ENCODE peak calls at places on chromosomes 4 and X, in nine cellular contexts. V is ascending aorta, G is cardiac muscle cell, L is GM23338, W is coronary artery, K is AG04450, Q is transverse colon, Y is stomach, F is left lung. P is an unnamed sample.

GRCh38 chrX:130702867-130703707 is 199.9 kb downstream of the ENOX2 start:
- DNase-seq in F (no peak), L (no peak), K (no peak), W (no peak), Y (no peak), V (no peak), Q (no peak), G (no peak), P (no peak)

GRCh38 chrX:107708762-107709161 is 66.8 kb downstream of the TSC22D3 start:
- DNase-seq in L (no peak), V (no peak), K (peak; percentile 32), G (no peak), W (peak; percentile 69), Y (no peak), F (no peak), Q (no peak), P (no peak)

GRCh38 chr4:21888195-21888976 is 60.2 kb downstream of the KCNIP4 start:
- DNase-seq in K (peak; percentile 55), G (peak; percentile 62), Q (no peak), F (no peak), W (no peak), V (no peak), Y (no peak), L (no peak), P (no peak)

GRCh38 chr4:48902266-48902665 is 4.3 kb downstream of the OCIAD2 start:
- DNase-seq in G (peak; percentile 10), V (no peak), F (no peak), Y (peak; percentile 50), K (no peak), Q (peak; percentile 36), L (no peak), W (no peak), P (no peak)

GRCh38 chr4:38612996-38613395 is 51.0 kb upstream of the KLF3 start:
- DNase-seq in F (no peak), Q (no peak), V (no peak), G (peak; percentile 29), K (no peak), L (no peak), W (no peak), Y (no peak), P (no peak)

GRCh38 chr4:15004701-15005301 is 2.5 kb downstream of the CPEB2 start:
- DNase-seq in L (peak; percentile 80), Q (peak; percentile 91), Y (peak; percentile 93), G (peak; percentile 81), V (peak; percentile 53), K (peak; percentile 3), F (peak; percentile 97), W (peak; percentile 91), P (peak; percentile 86)

GRCh38 chr4:11503166-11503565 is 74.5 kb upstream of the HS3ST1 start:
- DNase-seq in V (no peak), F (no peak), K (no peak), L (no peak), W (no peak), Q (no peak), G (no peak), Y (peak; percentile 32), P (no peak)

GRCh38 chr4:139682309-139683210 is 16.9 kb downstream of the MGST2 start:
- DNase-seq in G (peak; percentile 62), Y (no peak), Q (no peak), K (no peak), F (no peak), W (no peak), L (no peak), V (no peak), P (no peak)

GRCh38 chrX:48645669-48646068 is 37.9 kb upstream of the WAS start:
- DNase-seq in V (no peak), F (no peak), K (no peak), W (no peak), Y (no peak), Q (no peak), G (no peak), L (no peak), P (no peak)

GRCh38 chr4:94403735-94404134 is 48.0 kb upstream of the PDLIM5 start:
- DNase-seq in Q (no peak), W (no peak), F (no peak), K (no peak), V (no peak), G (no peak), L (no peak), Y (no peak), P (no peak)

GRCh38 chr4:103002551-103002950 is 17.0 kb downstream of the SLC9B1 start:
- DNase-seq in G (peak; percentile 39), K (no peak), Q (no peak), L (no peak), V (no peak), Y (no peak), F (no peak), W (no peak), P (no peak)

GRCh38 chr4:74764119-74764518 is 30.2 kb downstream of the BTC start:
- DNase-seq in V (no peak), W (no peak), Y (no peak), G (no peak), L (no peak), Q (no peak), K (no peak), F (no peak), P (no peak)

GRCh38 chrX:68940601-68941000 is 111.8 kb downstream of the EFNB1 start:
- DNase-seq in Q (peak; percentile 2), W (peak; percentile 57), L (no peak), V (no peak), G (no peak), F (no peak), Y (no peak), K (no peak), P (no peak)

GRCh38 chr4:4574792-4575191 is 32.9 kb upstream of the STX18 start:
- DNase-seq in Y (no peak), V (no peak), K (no peak), Q (peak; percentile 47), W (no peak), L (peak; percentile 23), F (no peak), G (peak; percentile 98), P (peak; percentile 61)

GRCh38 chrX:455199-455598 is 68.5 kb upstream of the PPP2R3B start:
- DNase-seq in G (no peak), Y (no peak), V (no peak), W (no peak), F (no peak), K (no peak), Q (no peak), L (no peak), P (no peak)

DNA sequence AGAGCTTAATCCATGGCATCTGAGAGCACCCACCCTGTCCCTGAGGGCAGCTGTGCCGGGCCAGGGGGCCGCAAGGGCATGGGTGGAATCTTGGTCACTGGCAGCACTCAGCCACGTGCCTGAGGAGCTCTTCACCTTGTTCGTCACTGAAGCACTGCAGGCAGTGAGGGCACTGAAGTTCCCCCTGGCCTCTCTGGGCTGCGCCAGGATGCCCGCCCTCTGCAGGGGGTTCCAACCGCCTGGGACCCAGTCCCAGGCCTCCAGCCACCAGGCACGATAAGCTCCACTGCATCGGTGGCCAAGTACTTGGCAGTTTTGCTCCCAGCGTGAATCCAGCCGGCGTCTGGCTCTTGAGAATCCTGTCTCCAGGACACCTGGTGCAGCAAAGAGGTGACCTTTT is 96.4 kb upstream of the MED14 start:
- DNase-seq in L (no peak), G (no peak), Q (no peak), K (no peak), W (no peak), Y (no peak), V (no peak), F (no peak), P (no peak)
- H3K27ac ChIP-seq in L (no peak overlapping the region), G (no peak overlapping the region), Q (no peak overlapping the region), K (no peak overlapping the region), W (no peak overlapping the region), Y (no peak overlapping the region), V (no peak overlapping the region), F (no peak overlapping the region), P (no peak overlapping the region)

DNA sequence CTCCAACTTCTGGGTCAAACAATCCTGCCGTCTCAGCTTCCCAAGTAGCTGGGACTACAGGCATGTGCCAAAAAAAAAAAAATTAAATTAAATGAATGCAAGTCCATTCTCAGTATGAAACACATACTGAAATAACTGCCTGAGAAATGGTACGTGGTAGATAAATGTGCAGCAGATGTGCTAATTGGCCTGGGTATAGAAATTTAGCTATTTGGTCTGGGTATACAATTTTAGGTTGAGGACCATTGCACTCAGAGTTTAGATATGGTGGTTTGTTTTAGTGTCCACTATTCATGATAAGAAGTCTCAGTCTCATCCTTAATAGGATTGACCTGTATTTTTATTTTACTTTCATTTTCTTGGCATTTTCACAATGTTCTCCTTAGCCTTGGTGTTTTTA is 9.2 kb downstream of the GYG2 start:
- DNase-seq in F (no peak), Y (no peak), V (no peak), W (no peak), Q (no peak), L (no peak), K (no peak), G (no peak), P (no peak)
- H3K4me3 ChIP-seq in F (no peak overlapping the region), Y (no peak overlapping the region), V (no peak overlapping the region), W (no peak overlapping the region), Q (no peak overlapping the region), L (no peak overlapping the region), K (no peak overlapping the region), G (no peak overlapping the region), P (no peak overlapping the region)

GRCh38 chr4:173477016-173477415 is 53.0 kb downstream of the HAND2 start:
- DNase-seq in W (no peak), Y (no peak), Q (no peak), L (no peak), V (no peak), K (no peak), G (no peak), F (no peak), P (no peak)

GRCh38 chr4:173482330-173482931 is 47.6 kb downstream of the HAND2 start:
- DNase-seq in Q (no peak), K (no peak), V (no peak), W (no peak), F (no peak), Y (no peak), G (no peak), L (no peak), P (no peak)

GRCh38 chr4:173478136-173478860 is 51.7 kb downstream of the HAND2 start:
- DNase-seq in Y (no peak), K (no peak), W (no peak), L (no peak), F (no peak), V (no peak), G (no peak), Q (no peak), P (no peak)

GRCh38 chr4:173475751-173476150 is 54.3 kb downstream of the HAND2 start:
- DNase-seq in Y (no peak), F (no peak), K (no peak), W (no peak), L (no peak), V (no peak), G (no peak), Q (no peak), P (no peak)

DNA sequence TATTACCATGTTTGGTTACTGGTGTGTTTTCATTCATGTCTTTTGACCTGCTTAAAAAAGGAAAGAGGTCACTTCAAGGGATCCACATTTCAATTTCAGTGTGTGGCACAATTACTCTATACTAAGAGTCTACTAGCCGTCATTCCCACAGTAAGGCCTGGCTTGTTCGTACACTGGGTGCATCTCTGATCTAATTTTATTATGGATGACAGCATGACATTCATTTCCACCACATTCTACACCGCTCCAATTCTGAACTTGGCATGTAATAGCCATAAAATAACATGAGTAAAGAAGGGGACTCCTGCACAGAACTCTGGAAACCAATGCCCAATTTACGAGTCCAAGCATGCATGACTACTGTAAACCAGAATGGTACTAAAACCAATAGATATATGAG is 51.1 kb downstream of the HAND2 start:
- DNase-seq in F (no peak), V (no peak), W (no peak), L (no peak), Y (no peak), K (no peak), Q (no peak), G (no peak), P (no peak)
- H3K27ac ChIP-seq in F (no peak overlapping the region), V (peak overlapping the region; percentile 69), W (no peak overlapping the region), L (no peak overlapping the region), Y (no peak overlapping the region), K (no peak overlapping the region), Q (peak overlapping the region; percentile 45), G (peak overlapping the region; percentile 23), P (no peak overlapping the region)

GRCh38 chrX:56764153-56764974 is 35.3 kb downstream of the NBDY start:
- DNase-seq in Y (peak; percentile 66), Q (peak; percentile 83), W (peak; percentile 87), V (no peak), F (no peak), G (peak; percentile 84), L (peak; percentile 67), K (peak; percentile 47), P (peak; percentile 74)
- H3K4me3 ChIP-seq in Y (peak overlapping the region; percentile 67), Q (peak overlapping the region; percentile 35), W (peak overlapping the region; percentile 75), V (peak overlapping the region; percentile 41), F (no peak overlapping the region), G (no peak overlapping the region), L (no peak overlapping the region), K (no peak overlapping the region), P (peak overlapping the region; percentile 52)